ENCODE peak calls at places on chromosomes 16 and 17, in six cellular contexts. G is thoracic aorta, M is type B pancreatic cell, N is choroid plexus epithelial cell, H is MCF 10A, J is cardiac fibroblast. T is an unnamed sample.

GRCh38 chr17:18182978-18183333 is 672 bp upstream of the ALKBH5 start:
- DNase-seq in G (peak), M (peak), N (no peak), H (no peak), J (peak), T (peak)

GRCh38 chr16:17302620-17303019 is 168.1 kb downstream of the XYLT1 start:
- DNase-seq in G (no peak), M (no peak), N (no peak), H (no peak), J (no peak), T (no peak)

GRCh38 chr16:66660422-66661209 is 35.9 kb downstream of the CMTM4 start:
- DNase-seq in G (peak), M (no peak), N (peak), H (peak), J (peak), T (peak)

GRCh38 chr16:3266873-3267537 is 10.6 kb upstream of the MEFV start:
- DNase-seq in G (no peak), M (no peak), N (peak), H (peak), J (peak), T (no peak)

GRCh38 chr16:86497551-86498021 is 12.7 kb upstream of the FOXF1 start:
- DNase-seq in G (no peak), M (no peak), N (no peak), H (no peak), J (no peak), T (no peak)

GRCh38 chr17:32518856-32519768 is 32.3 kb downstream of the CDK5R1 start:
- DNase-seq in G (no peak), M (peak), N (peak), H (peak), J (no peak), T (no peak)

GRCh38 chr16:55672471-55672870 is 16.7 kb downstream of the SLC6A2 start:
- DNase-seq in G (no peak), M (no peak), N (peak), H (peak), J (peak), T (no peak)

GRCh38 chr17:67435122-67435521 is 58.0 kb downstream of the PITPNC1 start:
- DNase-seq in G (no peak), M (no peak), N (peak), H (peak), J (peak), T (peak)

GRCh38 chr17:82528484-82529265 is 9.1 kb downstream of the FOXK2 start:
- DNase-seq in G (peak), M (no peak), N (no peak), H (peak), J (peak), T (peak)

GRCh38 chr17:45950888-45951287 is 48.2 kb upstream of the STH start:
- DNase-seq in G (no peak), M (no peak), N (no peak), H (no peak), J (no peak), T (no peak)

GRCh38 chr17:36938566-36939058 is 1.3 kb downstream of the LHX1 start:
- DNase-seq in G (no peak), M (no peak), N (no peak), H (no peak), J (no peak), T (no peak)

GRCh38 chr17:20920813-20921199 is 122.0 kb downstream of the USP22 start:
- DNase-seq in G (no peak), M (no peak), N (peak), H (no peak), J (peak), T (no peak)

GRCh38 chr17:17710728-17711541 is 29.7 kb downstream of the RAI1 start:
- DNase-seq in G (peak), M (no peak), N (peak), H (peak), J (peak), T (no peak)

GRCh38 chr16:28475221-28475620 is 3.1 kb upstream of the NPIPB7 start:
- DNase-seq in G (no peak), M (no peak), N (no peak), H (no peak), J (no peak), T (no peak)

GRCh38 chr17:50605434-50605833 is 29.2 kb upstream of the ABCC3 start:
- DNase-seq in G (no peak), M (no peak), N (no peak), H (no peak), J (peak), T (no peak)

GRCh38 chr16:31700530-31701388 is 172.8 kb upstream of the ZNF267 start:
- DNase-seq in G (no peak), M (peak), N (peak), H (peak), J (peak), T (no peak)

GRCh38 chr16:23803591-23804123 is 32.1 kb upstream of the PRKCB start:
- DNase-seq in G (no peak), M (no peak), N (peak), H (peak), J (peak), T (peak)

GRCh38 chr16:11799509-11800384 is 2.7 kb upstream of the ZC3H7A start:
- DNase-seq in G (no peak), M (no peak), N (no peak), H (no peak), J (no peak), T (no peak)

GRCh38 chr16:23898682-23899430 is 63.1 kb downstream of the PRKCB start:
- DNase-seq in G (no peak), M (no peak), N (no peak), H (no peak), J (no peak), T (no peak)

GRCh38 chr16:4442371-4442770 is 16.7 kb downstream of the DNAJA3 start:
- DNase-seq in G (no peak), M (no peak), N (no peak), H (no peak), J (no peak), T (no peak)

GRCh38 chr17:80424261-80424660 is 9.3 kb downstream of the ENDOV start:
- DNase-seq in G (no peak), M (no peak), N (no peak), H (no peak), J (no peak), T (no peak)

GRCh38 chr16:27083861-27084261 is 17.1 kb downstream of the C16orf82 start:
- DNase-seq in G (no peak), M (no peak), N (peak), H (no peak), J (no peak), T (no peak)

GRCh38 chr16:57590654-57591085 is 37.8 kb upstream of the ADGRG1 start:
- DNase-seq in G (no peak), M (no peak), N (peak), H (peak), J (peak), T (no peak)

GRCh38 chr16:57988929-57989328 is 11.5 kb downstream of the ZNF319 start:
- DNase-seq in G (no peak), M (no peak), N (no peak), H (peak), J (no peak), T (no peak)

GRCh38 chr17:30599424-30600061 is 122.3 kb downstream of the GOSR1 start:
- DNase-seq in G (no peak), M (no peak), N (no peak), H (no peak), J (no peak), T (no peak)

GRCh38 chr16:8611886-8612595 is 9.5 kb upstream of the METTL22 start:
- DNase-seq in G (no peak), M (no peak), N (peak), H (no peak), J (peak), T (no peak)

GRCh38 chr17:51912939-51913338 is 245.6 kb downstream of the CA10 start:
- DNase-seq in G (no peak), M (no peak), N (no peak), H (no peak), J (no peak), T (no peak)

GRCh38 chr16:50254072-50254471 is 12.3 kb upstream of the ADCY7 start:
- DNase-seq in G (no peak), M (no peak), N (no peak), H (no peak), J (no peak), T (no peak)

GRCh38 chr17:83083368-83084201 is 4.2 kb downstream of the METRNL start:
- DNase-seq in G (no peak), M (no peak), N (peak), H (peak), J (peak), T (peak)

GRCh38 chr16:11114366-11115164 is 141.4 kb downstream of the SOCS1 start:
- DNase-seq in G (no peak), M (no peak), N (peak), H (no peak), J (no peak), T (no peak)

GRCh38 chr17:79667121-79667715 is 56.4 kb upstream of the RBFOX3 start:
- DNase-seq in G (no peak), M (no peak), N (no peak), H (no peak), J (no peak), T (no peak)

GRCh38 chr16:75087040-75087979 is 29.3 kb downstream of the LDHD start:
- DNase-seq in G (no peak), M (no peak), N (peak), H (peak), J (peak), T (no peak)
- TF ChIP-seq CTCF in G (no peak), M (no peak), N (no peak), H (no peak), J (no peak), T (no peak)

DNA sequence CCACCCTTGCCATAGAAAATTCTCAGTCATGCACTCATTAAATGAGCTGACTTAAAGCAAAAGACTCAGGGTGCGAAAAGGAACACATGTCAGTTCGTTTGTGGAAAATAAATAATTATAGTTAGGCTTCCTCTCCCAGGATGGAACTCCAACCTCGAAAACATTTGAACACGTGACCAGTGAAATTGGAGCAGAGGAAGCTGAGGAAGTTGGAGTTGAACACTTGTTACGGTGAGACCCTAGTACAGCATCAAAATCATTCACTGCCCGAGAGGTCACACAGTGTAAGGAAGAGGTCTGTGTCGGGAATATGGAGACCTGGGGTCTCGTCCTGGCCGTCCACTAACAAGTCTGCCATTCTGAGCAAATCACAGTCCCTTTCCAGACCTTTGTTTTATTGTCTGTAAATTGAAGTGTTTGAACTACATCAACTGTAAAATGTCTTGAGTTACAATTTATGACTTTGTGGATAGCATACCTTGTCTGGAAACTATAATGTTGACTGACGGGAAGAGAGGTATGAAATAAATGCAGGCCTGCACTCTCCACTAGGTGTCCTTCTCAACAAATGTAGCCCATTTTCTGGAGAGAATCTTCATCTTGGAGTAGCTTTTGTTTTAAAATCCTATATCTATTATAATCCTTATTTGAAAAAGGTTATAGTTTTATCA is 7.7 kb downstream of the PSMD7 start:
- DNase-seq in G (no peak), M (no peak), N (peak), H (no peak), J (peak), T (no peak)
- TF ChIP-seq CTCF in G (no peak), M (peak), N (peak), H (peak), J (peak), T (peak)

GRCh38 chr16:68357521-68357922 is 46.7 kb downstream of the PRMT7 start:
- DNase-seq in G (no peak), M (no peak), N (no peak), H (no peak), J (no peak), T (no peak)

GRCh38 chr16:68356919-68357286 is 46.1 kb downstream of the PRMT7 start:
- DNase-seq in G (no peak), M (no peak), N (peak), H (no peak), J (no peak), T (no peak)

GRCh38 chr16:68356249-68356918 is 45.6 kb downstream of the PRMT7 start:
- DNase-seq in G (no peak), M (no peak), N (peak), H (no peak), J (no peak), T (no peak)

GRCh38 chr16:68354816-68355215 is 44.0 kb downstream of the PRMT7 start:
- DNase-seq in G (no peak), M (no peak), N (no peak), H (no peak), J (no peak), T (no peak)

DNA sequence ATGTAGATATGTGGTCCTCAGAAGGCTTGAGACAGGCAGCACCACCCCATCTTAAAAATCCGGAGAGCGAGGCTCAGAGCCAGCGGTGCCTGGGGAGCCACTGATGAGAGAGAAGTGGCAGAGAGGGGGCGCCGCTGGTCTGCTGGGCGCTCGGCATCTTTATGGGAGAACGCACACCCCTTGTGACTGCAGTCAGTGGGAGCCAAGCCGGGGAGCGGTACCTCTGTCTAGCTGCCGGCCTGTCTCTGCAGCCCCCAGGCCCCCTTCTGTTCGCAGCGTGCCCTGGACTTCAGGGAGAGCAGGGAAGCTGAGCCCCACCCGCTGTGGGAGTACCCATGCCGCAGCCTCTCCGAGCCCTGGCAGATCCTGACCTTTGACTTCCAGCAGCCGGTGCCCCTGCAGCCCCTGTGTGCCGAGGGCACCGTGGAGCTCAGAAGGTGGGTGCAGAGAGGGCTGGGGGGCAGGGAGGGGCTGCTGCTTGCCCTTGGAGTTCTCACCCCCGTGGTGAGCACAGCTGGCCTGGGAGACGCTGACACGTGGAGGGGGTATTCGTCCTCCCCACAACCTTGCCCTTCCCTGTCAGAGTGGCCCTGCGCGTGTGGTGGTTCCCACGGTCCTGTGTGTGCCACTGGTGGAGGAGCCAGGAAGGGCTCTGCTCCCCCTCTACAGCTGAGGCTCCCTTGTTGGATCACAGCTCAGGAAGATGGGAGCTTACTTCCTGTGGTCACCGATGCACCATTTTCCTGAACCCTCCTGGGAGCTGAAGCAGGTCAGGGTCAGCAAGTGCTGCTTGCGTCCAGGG is 44.8 kb downstream of the PRMT7 start:
- DNase-seq in G (no peak), M (no peak), N (no peak), H (no peak), J (no peak), T (no peak)
- TF ChIP-seq CTCF in G (no peak), M (no peak), N (peak), H (no peak), J (no peak), T (no peak)

GRCh38 chr16:77951788-77952187 is 70.6 kb upstream of the CLEC3A start:
- DNase-seq in G (no peak), M (no peak), N (peak), H (peak), J (no peak), T (no peak)
- TF ChIP-seq CTCF in G (peak), M (peak), N (peak), H (peak), J (peak), T (no peak)

DNA sequence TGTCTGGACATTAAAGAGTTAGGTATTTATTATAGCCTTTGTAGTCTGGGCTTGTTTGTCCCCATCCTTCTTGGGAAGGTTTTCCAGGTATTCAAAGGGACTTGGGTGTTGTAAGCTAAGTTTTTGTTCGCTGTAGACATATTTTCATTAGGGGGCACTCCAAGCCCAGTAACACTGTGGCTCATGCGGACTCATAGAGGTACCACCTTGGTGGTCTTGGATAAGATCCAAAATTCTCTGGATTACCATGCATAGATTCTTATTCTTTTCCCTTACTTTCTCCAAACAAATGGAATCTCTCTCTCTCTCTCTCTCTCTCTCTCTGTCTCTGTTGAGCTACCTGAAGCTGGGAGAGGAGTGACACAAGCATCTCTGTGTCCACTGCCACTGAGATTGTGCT is 48.9 kb downstream of the ERCC4 start:
- DNase-seq in G (no peak), M (no peak), N (no peak), H (no peak), J (no peak), T (no peak)
- TF ChIP-seq CTCF in G (no peak), M (no peak), N (no peak), H (no peak), J (no peak), T (no peak)

GRCh38 chr16:7313170-7313569 is 19.5 kb upstream of the RBFOX1 start:
- DNase-seq in G (no peak), M (no peak), N (no peak), H (no peak), J (no peak), T (no peak)
- TF ChIP-seq CTCF in G (no peak), M (peak), N (no peak), H (no peak), J (peak), T (peak)

T was measured in CD14-positive monocyte.